ENCODE peak calls at places on chromosome 19, in eight cellular contexts. Z is GM12864, F is C1 segment of cervical spinal cord, X is fibroblast of lung, Q is psoas muscle, R is AG04450, Y is mammary epithelial cell, C is EH. U is an unnamed sample.

GRCh38 chr19:47369923-47370625 is 21.0 kb downstream of the DHX34 start:
- DNase-seq in Z (no peak), C (peak; percentile 74), Y (no peak), F (no peak), X (peak; percentile 73), Q (peak; percentile 42), R (peak; percentile 23), U (no peak)

GRCh38 chr19:10888421-10888866 is 17.1 kb downstream of the CARM1 start:
- DNase-seq in Y (no peak), F (no peak), X (no peak), Z (no peak), R (no peak), Q (no peak), C (no peak), U (no peak)

GRCh38 chr19:45505151-45505995 is 1.9 kb upstream of the VASP start:
- DNase-seq in Q (no peak), R (no peak), Y (no peak), X (no peak), F (no peak), Z (no peak), C (peak; percentile 70), U (no peak)

GRCh38 chr19:10896851-10897526 is 25.6 kb downstream of the CARM1 start:
- DNase-seq in Q (no peak), R (peak; percentile 34), X (no peak), C (no peak), Z (no peak), Y (no peak), F (no peak), U (no peak)

GRCh38 chr19:54454781-54455675 is 6.0 kb downstream of the LENG8 start:
- DNase-seq in X (no peak), Q (peak; percentile 15), R (no peak), Z (no peak), F (no peak), C (no peak), Y (no peak), U (no peak)

GRCh38 chr19:35347171-35347929 is at the start of gene FFAR1:
- DNase-seq in R (no peak), Y (no peak), Z (peak; percentile 96), Q (no peak), C (no peak), F (no peak), X (no peak), U (no peak)

GRCh38 chr19:47615714-47616113 is 6.8 kb downstream of the BICRA start:
- DNase-seq in Z (no peak), C (no peak), X (no peak), F (peak; percentile 56), Y (no peak), Q (no peak), R (no peak), U (no peak)

GRCh38 chr19:40716031-40716654 is 543 bp downstream of the COQ8B start:
- DNase-seq in Z (peak; percentile 43), R (peak; percentile 6), F (no peak), C (no peak), X (no peak), Q (peak; percentile 40), Y (peak; percentile 98), U (peak; percentile 98)

GRCh38 chr19:44796701-44797115 is 12.2 kb upstream of the BCAM start:
- DNase-seq in Z (no peak), X (no peak), Q (peak; percentile 51), R (no peak), F (no peak), Y (no peak), C (peak; percentile 11), U (no peak)

U was measured in kidney tubule cell.